ENCODE peak calls at places on chromosome 19, in eight cellular contexts. T, R, W, A, U, V, S and C are unnamed samples.

GRCh38 chr19:5308471-5309437 is 31.9 kb downstream of the PTPRS start:
- DNase-seq in T (no peak), R (peak; percentile 91), W (peak; percentile 89), A (no peak), U (peak; percentile 48), V (no peak), S (no peak), C (peak; percentile 72)

GRCh38 chr19:38742296-38742695 is 2.0 kb downstream of the CAPN12 start:
- DNase-seq in T (no peak), R (no peak), W (no peak), A (no peak), U (no peak), V (no peak), S (no peak), C (no peak)

GRCh38 chr19:55210120-55210493 is 806 bp upstream of the PTPRH start:
- DNase-seq in T (peak; percentile 94), R (peak; percentile 98), W (no peak), A (no peak), U (no peak), V (no peak), S (no peak), C (peak; percentile 48)

GRCh38 chr19:57002765-57003164 is 117.0 kb upstream of the USP29 start:
- DNase-seq in T (no peak), R (no peak), W (no peak), A (no peak), U (no peak), V (no peak), S (no peak), C (no peak)

GRCh38 chr19:6524326-6524725 is 6.5 kb upstream of the TNFSF9 start:
- DNase-seq in T (no peak), R (no peak), W (no peak), A (no peak), U (no peak), V (no peak), S (no peak), C (no peak)

GRCh38 chr19:21143428-21143827 is 1.6 kb downstream of the ZNF431 start:
- DNase-seq in T (no peak), R (no peak), W (no peak), A (no peak), U (no peak), V (no peak), S (no peak), C (no peak)

GRCh38 chr19:1177322-1178114 is 3.5 kb upstream of the SBNO2 start:
- DNase-seq in T (peak; percentile 93), R (peak; percentile 97), W (peak; percentile 50), A (no peak), U (no peak), V (peak; percentile 54), S (no peak), C (no peak)

GRCh38 chr19:334296-335071 is 10.1 kb downstream of the MIER2 start:
- DNase-seq in T (no peak), R (no peak), W (no peak), A (no peak), U (no peak), V (no peak), S (no peak), C (no peak)

GRCh38 chr19:47247308-47247990 is 8.9 kb upstream of the CCDC9 start:
- DNase-seq in T (no peak), R (peak; percentile 56), W (peak; percentile 85), A (peak; percentile 82), U (peak; percentile 77), V (peak; percentile 92), S (peak; percentile 77), C (peak; percentile 85)

GRCh38 chr19:42200116-42200740 is 17.2 kb downstream of the DEDD2 start:
- DNase-seq in T (no peak), R (no peak), W (no peak), A (no peak), U (no peak), V (no peak), S (no peak), C (no peak)
- TF ChIP-seq CTCF in T (no peak), R (no peak), W (no peak), A (no peak), U (no peak), V (no peak), S (no peak), C (no peak)

GRCh38 chr19:35040826-35041547 is 534 bp upstream of the HPN start:
- DNase-seq in T (no peak), R (no peak), W (peak; percentile 98), A (peak; percentile 70), U (peak; percentile 91), V (peak; percentile 92), S (peak; percentile 86), C (peak; percentile 96)
- H3K4me3 ChIP-seq in T (no peak overlapping the region), R (no peak overlapping the region), W (no peak overlapping the region), A (peak overlapping the region; percentile 36), U (peak overlapping the region; percentile 11), V (peak overlapping the region; percentile 62), S (peak overlapping the region; percentile 0), C (peak overlapping the region; percentile 41)

GRCh38 chr19:52541608-52542007 is 14.1 kb downstream of the ZNF808 start:
- DNase-seq in T (no peak), R (no peak), W (no peak), A (no peak), U (no peak), V (no peak), S (no peak), C (no peak)

GRCh38 chr19:52533901-52534300 is 6.4 kb downstream of the ZNF808 start:
- DNase-seq in T (no peak), R (no peak), W (no peak), A (no peak), U (peak; percentile 44), V (no peak), S (peak; percentile 6), C (no peak)

GRCh38 chr19:52532480-52532879 is 5.0 kb downstream of the ZNF808 start:
- DNase-seq in T (no peak), R (no peak), W (no peak), A (no peak), U (no peak), V (no peak), S (no peak), C (no peak)

GRCh38 chr19:52535831-52536800 is 8.6 kb downstream of the ZNF808 start:
- DNase-seq in T (no peak), R (peak; percentile 80), W (peak; percentile 75), A (peak; percentile 96), U (peak; percentile 93), V (peak; percentile 98), S (peak; percentile 93), C (peak; percentile 74)
- TF ChIP-seq CTCF in T (peak; percentile 9), R (no peak), W (no peak), A (peak; percentile 28), U (peak; percentile 41), V (peak; percentile 58), S (no peak), C (no peak)

GRCh38 chr19:43780706-43781525 is at the start of gene KCNN4:
- DNase-seq in T (peak; percentile 39), R (peak; percentile 91), W (no peak), A (no peak), U (no peak), V (no peak), S (no peak), C (peak; percentile 57)
- H3K4me3 ChIP-seq in T (peak within 1 kb of the TSS; percentile 48), R (no peak within 1 kb of the TSS), W (no peak within 1 kb of the TSS), A (no peak within 1 kb of the TSS), U (no peak within 1 kb of the TSS), V (no peak within 1 kb of the TSS), S (no peak within 1 kb of the TSS), C (peak within 1 kb of the TSS; percentile 19)

DNA sequence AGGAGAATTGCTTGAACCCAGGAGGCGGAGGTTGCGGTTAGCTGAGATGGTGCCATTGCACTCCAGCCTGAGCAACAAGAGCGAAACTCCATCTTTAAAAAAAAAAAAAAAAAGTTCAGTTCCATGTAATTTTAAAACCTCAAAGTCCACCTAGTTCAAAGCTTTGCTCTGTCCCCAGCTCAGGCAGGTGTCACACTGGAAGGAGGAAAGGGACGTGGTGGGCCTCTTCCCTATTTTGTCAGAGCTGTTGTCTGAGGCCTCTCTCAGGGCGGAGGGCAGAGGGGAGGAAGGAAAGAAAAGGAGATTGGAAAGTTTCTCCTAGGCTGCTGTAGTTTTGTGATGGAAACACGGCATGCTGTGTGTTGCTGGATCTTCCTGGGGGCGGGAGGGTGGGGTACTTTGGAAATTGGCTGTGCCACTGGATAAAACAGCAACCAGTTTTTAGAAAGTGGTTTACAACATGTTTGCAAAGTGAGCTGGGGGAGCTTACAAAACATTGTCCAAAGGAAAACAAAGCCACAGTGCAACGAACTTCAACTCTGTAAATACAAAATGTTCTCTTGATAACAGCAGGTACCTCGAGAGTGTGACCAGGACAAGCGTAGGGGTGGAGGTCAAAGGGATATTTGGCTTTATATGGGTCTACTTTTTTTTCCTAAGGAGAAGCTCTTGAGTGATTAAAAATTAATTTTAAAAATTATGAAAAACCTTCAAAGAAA is 2.3 kb downstream of the IGSF23 start:
- DNase-seq in T (no peak), R (no peak), W (no peak), A (no peak), U (no peak), V (no peak), S (no peak), C (no peak)
- TF ChIP-seq CTCF in T (no peak), R (no peak), W (no peak), A (no peak), U (no peak), V (no peak), S (no peak), C (no peak)

GRCh38 chr19:3383121-3383722 is 16.8 kb downstream of the NFIC start:
- DNase-seq in T (no peak), R (no peak), W (no peak), A (no peak), U (peak; percentile 56), V (peak; percentile 25), S (no peak), C (no peak)

GRCh38 chr19:3378352-3379146 is 12.2 kb downstream of the NFIC start:
- DNase-seq in T (no peak), R (no peak), W (no peak), A (no peak), U (no peak), V (no peak), S (no peak), C (no peak)

GRCh38 chr19:3380829-3381228 is 14.4 kb downstream of the NFIC start:
- DNase-seq in T (no peak), R (no peak), W (no peak), A (no peak), U (no peak), V (no peak), S (no peak), C (no peak)

GRCh38 chr19:3381701-3382372 is 15.5 kb downstream of the NFIC start:
- DNase-seq in T (no peak), R (no peak), W (peak; percentile 83), A (no peak), U (no peak), V (peak; percentile 38), S (no peak), C (no peak)

DNA sequence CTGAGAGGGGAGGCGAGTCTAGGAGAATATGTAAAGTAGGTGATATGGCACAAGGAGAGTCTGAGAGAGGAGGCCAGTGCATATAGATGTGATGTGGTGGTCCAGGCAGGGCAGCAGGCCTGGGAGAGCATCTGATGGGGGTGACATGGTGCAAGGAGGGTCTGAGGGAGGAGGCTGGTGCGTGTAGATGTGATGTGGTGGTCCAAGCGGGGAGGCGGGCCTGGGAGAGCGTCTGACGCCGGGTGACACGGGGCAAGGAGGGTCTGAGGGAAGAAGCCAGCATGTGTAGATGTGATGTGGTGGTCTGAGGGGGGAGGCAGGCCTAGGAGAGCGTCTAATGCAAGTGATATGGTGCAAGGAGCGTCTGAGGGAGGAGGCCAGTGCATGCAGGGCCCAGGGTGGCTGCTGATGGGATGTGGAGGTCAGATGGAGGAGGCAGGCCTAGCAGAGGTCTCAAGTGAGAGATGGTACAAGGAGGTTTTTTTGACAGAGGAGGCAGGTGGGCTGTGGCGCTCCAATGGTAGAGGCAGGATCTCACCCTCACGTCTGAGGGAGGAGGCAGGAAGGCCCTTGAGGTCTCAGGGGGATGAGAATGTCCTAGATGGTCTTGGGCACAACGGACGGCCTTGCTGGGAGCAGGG is 16.2 kb downstream of the NFIC start:
- DNase-seq in T (no peak), R (no peak), W (no peak), A (no peak), U (no peak), V (peak; percentile 20), S (no peak), C (no peak)
- H3K4me3 ChIP-seq in T (no peak overlapping the region), R (no peak overlapping the region), W (no peak overlapping the region), A (no peak overlapping the region), U (no peak overlapping the region), V (no peak overlapping the region), S (no peak overlapping the region), C (no peak overlapping the region)